ENCODE peak calls at places on chromosomes 11 and 22, in six cellular contexts. T, S, Y, B, C and W are unnamed samples.

GRCh38 chr11:44674809-44675208 is 52.0 kb upstream of the TSPAN18 start:
- DNase-seq in S (no peak), T (no peak), Y (no peak), C (no peak), B (no peak), W (no peak)

GRCh38 chr22:27801616-27802388 is at the start of gene MN1:
- DNase-seq in C (peak), Y (peak), B (peak), T (no peak), S (no peak), W (peak)

GRCh38 chr11:133842730-133843129 is 2.6 kb downstream of the SPATA19 start:
- DNase-seq in S (no peak), T (no peak), B (no peak), Y (no peak), C (no peak), W (no peak)

GRCh38 chr11:1055990-1056771 is 18.5 kb upstream of the MUC2 start:
- DNase-seq in S (no peak), B (no peak), C (peak), Y (no peak), T (peak), W (no peak)

GRCh38 chr11:12214751-12215150 is 104.4 kb downstream of the MICAL2 start:
- DNase-seq in C (no peak), Y (no peak), S (no peak), T (no peak), B (no peak), W (peak)

GRCh38 chr11:88301478-88302140 is 35.9 kb downstream of the CTSC start:
- DNase-seq in Y (no peak), T (no peak), S (no peak), B (peak), C (no peak), W (no peak)

GRCh38 chr22:23609983-23610781 is 21.9 kb downstream of the DRICH1 start:
- DNase-seq in B (no peak), C (no peak), S (no peak), T (no peak), Y (no peak), W (no peak)

GRCh38 chr11:1435820-1436467 is 46.2 kb downstream of the BRSK2 start:
- DNase-seq in B (no peak), T (no peak), S (no peak), Y (no peak), C (peak), W (no peak)

GRCh38 chr11:63502252-63502820 is 3.5 kb upstream of the LGALS12 start:
- DNase-seq in S (no peak), T (no peak), B (no peak), C (no peak), Y (no peak), W (no peak)

GRCh38 chr11:102733232-102733875 is 8.6 kb upstream of the MMP8 start:
- DNase-seq in T (peak), Y (peak), S (peak), B (peak), C (peak), W (peak)

GRCh38 chr11:117716652-117717440 is 80.2 kb downstream of the DSCAML1 start:
- DNase-seq in S (no peak), B (no peak), C (no peak), T (no peak), Y (no peak), W (no peak)

GRCh38 chr11:117722074-117722473 is 74.9 kb downstream of the DSCAML1 start:
- DNase-seq in S (no peak), T (no peak), C (no peak), B (no peak), Y (peak), W (no peak)

GRCh38 chr11:117717485-117718314 is 79.3 kb downstream of the DSCAML1 start:
- DNase-seq in S (no peak), Y (no peak), T (peak), C (no peak), B (no peak), W (peak)

GRCh38 chr11:117719480-117719879 is 77.5 kb downstream of the DSCAML1 start:
- DNase-seq in B (no peak), T (no peak), Y (no peak), S (no peak), C (no peak), W (no peak)

GRCh38 chr11:117720061-117720511 is 76.9 kb downstream of the DSCAML1 start:
- DNase-seq in Y (no peak), C (peak), B (no peak), S (no peak), T (no peak), W (no peak)
- H3K4me3 ChIP-seq in Y (no peak), C (no peak), B (no peak), S (no peak), T (no peak), W (no peak)

DNA sequence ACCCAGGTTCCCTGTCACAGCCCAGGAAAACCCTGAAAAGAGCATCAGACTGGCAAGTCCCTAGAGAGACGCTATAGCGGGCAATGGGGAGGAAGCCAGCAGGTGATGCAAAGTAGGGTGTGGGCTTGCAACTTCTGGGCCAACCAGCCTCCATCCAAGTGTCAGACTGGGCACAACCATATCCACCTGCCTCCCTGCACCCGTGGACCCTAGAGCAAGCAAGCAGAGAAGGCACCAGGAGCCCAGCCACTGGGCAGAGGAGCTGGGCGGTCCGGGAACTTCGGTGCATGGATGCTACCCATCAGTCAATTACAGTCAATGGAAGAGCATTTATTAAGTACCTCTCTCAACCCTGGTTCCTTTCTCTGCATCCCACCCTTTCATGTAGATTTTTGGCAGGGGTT is 2.8 kb downstream of the NECTIN1 start:
- DNase-seq in T (no peak), C (no peak), S (no peak), B (no peak), Y (no peak), W (no peak)
- H3K4me3 ChIP-seq in T (no peak), C (peak), S (peak), B (no peak), Y (no peak), W (no peak)

GRCh38 chr11:67006029-67006884 is 16.7 kb upstream of the SYT12 start:
- DNase-seq in C (peak), T (no peak), B (no peak), Y (peak), S (peak), W (peak)
- H3K4me3 ChIP-seq in C (no peak), T (no peak), B (no peak), Y (no peak), S (peak), W (no peak)

GRCh38 chr22:45970709-45971388 is 6.1 kb downstream of the WNT7B start:
- DNase-seq in B (peak), S (no peak), T (no peak), Y (no peak), C (no peak), W (peak)
- H3K4me3 ChIP-seq in B (peak), S (no peak), T (no peak), Y (peak), C (no peak), W (peak)

DNA sequence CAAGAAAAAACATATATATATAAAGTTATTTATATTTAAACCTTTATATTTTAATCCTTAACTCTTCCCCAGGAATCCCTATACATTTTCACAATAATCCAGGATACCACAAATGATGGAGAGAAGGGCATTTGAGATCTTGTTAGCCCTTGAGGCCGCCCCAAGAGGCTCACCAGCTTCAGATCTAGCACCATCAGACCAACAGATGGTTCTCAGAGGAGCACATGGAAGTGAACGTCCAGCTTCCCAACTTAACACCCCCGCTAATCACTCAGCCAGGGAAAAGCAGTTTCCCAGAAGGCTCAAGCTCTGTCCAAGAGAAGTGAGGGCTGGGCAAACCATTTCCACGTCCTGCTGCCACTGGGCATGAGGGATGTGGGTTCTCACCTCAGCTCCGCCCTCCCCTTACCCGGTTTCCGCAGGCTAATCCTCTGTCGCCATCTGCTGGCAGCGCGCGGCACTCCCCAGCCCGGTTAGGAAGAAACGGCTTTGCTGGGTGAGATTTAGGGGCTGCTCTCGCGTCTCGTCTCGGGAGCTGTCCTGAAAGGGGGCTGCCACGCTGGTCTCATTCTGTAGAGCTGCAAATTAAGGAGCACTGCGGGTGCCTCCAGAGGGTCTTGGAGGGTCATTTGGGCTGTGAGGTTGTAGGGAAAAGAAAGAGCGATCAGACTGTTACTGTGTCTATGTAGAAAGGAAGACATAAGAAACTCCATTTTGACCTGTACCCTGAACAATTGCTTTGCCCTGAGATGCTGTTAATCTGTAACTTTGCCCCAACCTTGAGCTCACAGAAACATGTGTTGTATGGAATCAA is 6.8 kb upstream of the FAM111A start:
- DNase-seq in S (peak), B (peak), Y (peak), T (peak), C (peak), W (peak)
- H3K4me3 ChIP-seq in S (no peak), B (peak), Y (no peak), T (no peak), C (no peak), W (peak)

DNA sequence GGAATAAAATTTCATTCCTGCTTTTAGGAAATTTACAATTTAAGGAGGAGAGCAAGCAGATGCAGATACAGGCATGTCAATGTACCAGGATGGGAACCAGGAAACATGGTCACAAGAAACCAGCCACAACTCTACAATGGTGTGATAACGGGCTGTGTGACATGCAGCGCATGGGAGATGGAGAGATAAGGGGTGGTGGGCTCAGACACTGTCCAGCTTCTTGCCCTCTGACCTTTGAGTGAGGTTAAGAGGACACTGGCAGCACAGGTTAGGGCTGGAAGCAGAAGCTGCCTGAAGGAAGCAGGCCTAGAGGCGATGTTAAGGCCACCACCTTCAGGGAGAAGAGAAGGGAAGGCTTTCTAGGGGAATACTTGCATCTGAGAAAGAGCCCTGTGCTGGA is 2.3 kb upstream of the SORL1-AS1 start:
- DNase-seq in S (no peak), B (no peak), T (no peak), C (no peak), Y (no peak), W (no peak)
- H3K4me3 ChIP-seq in S (no peak), B (no peak), T (no peak), C (no peak), Y (no peak), W (no peak)

GRCh38 chr11:60853469-60853950 is 2.2 kb downstream of the PTGDR2 start:
- DNase-seq in S (no peak), Y (no peak), B (no peak), T (no peak), C (no peak), W (no peak)

GRCh38 chr11:60852639-60853468 is 2.9 kb downstream of the PTGDR2 start:
- DNase-seq in S (no peak), Y (no peak), C (no peak), B (no peak), T (no peak), W (no peak)

GRCh38 chr11:60854847-60855725 is 664 bp downstream of the PTGDR2 start:
- DNase-seq in Y (no peak), S (no peak), C (no peak), B (no peak), T (no peak), W (no peak)

GRCh38 chr11:60855726-60856633 is at the start of gene PTGDR2:
- DNase-seq in S (no peak), B (no peak), Y (no peak), T (no peak), C (no peak), W (no peak)

GRCh38 chr11:60854140-60854846 is 1.5 kb downstream of the PTGDR2 start:
- DNase-seq in S (no peak), Y (no peak), B (no peak), T (no peak), C (no peak), W (no peak)
- H3K4me3 ChIP-seq in S (no peak), Y (no peak), B (no peak), T (no peak), C (no peak), W (no peak)